ENCODE peak calls at places on chromosomes 5 and 9, in nine cellular contexts. One of them, this sample, is unnamed.

GRCh38 chr5:180333661-180334060 is 19.5 kb downstream of the GFPT2 start:
- DNase-seq in ovary: no peak
- DNase-seq in GM06990: no peak
- DNase-seq in tibial nerve: no peak
- DNase-seq in fibroblast of mammary gland: peak
- DNase-seq in left ventricle myocardium inferior: no peak
- DNase-seq in HL-60: no peak
- DNase-seq in cardiac fibroblast: peak
- DNase-seq in WERI-Rb-1: no peak
- DNase-seq in this sample: peak

GRCh38 chr9:4691794-4692193 is 12.4 kb downstream of the CDC37L1 start:
- DNase-seq in ovary: no peak
- DNase-seq in GM06990: no peak
- DNase-seq in tibial nerve: no peak
- DNase-seq in fibroblast of mammary gland: peak
- DNase-seq in left ventricle myocardium inferior: no peak
- DNase-seq in HL-60: no peak
- DNase-seq in cardiac fibroblast: peak
- DNase-seq in WERI-Rb-1: no peak
- DNase-seq in this sample: peak

GRCh38 chr5:89110916-89111646 is 228.1 kb upstream of the MEF2C start:
- DNase-seq in ovary: no peak
- DNase-seq in GM06990: no peak
- DNase-seq in tibial nerve: no peak
- DNase-seq in fibroblast of mammary gland: peak
- DNase-seq in left ventricle myocardium inferior: no peak
- DNase-seq in HL-60: no peak
- DNase-seq in cardiac fibroblast: peak
- DNase-seq in WERI-Rb-1: no peak
- DNase-seq in this sample: no peak

GRCh38 chr9:15295761-15296405 is 11.1 kb downstream of the TTC39B start:
- DNase-seq in ovary: no peak
- DNase-seq in GM06990: peak
- DNase-seq in tibial nerve: no peak
- DNase-seq in fibroblast of mammary gland: peak
- DNase-seq in left ventricle myocardium inferior: no peak
- DNase-seq in HL-60: no peak
- DNase-seq in cardiac fibroblast: peak
- DNase-seq in WERI-Rb-1: no peak
- DNase-seq in this sample: peak

GRCh38 chr5:80959768-80960442 is at the start of gene RASGRF2:
- DNase-seq in ovary: peak
- DNase-seq in GM06990: no peak
- DNase-seq in tibial nerve: no peak
- DNase-seq in fibroblast of mammary gland: no peak
- DNase-seq in left ventricle myocardium inferior: peak
- DNase-seq in HL-60: no peak
- DNase-seq in cardiac fibroblast: peak
- DNase-seq in WERI-Rb-1: peak
- DNase-seq in this sample: no peak

GRCh38 chr9:98099898-98100297 is 19.1 kb downstream of the TRIM14 start:
- DNase-seq in ovary: no peak
- DNase-seq in GM06990: no peak
- DNase-seq in tibial nerve: no peak
- DNase-seq in fibroblast of mammary gland: no peak
- DNase-seq in left ventricle myocardium inferior: no peak
- DNase-seq in HL-60: no peak
- DNase-seq in cardiac fibroblast: no peak
- DNase-seq in WERI-Rb-1: no peak
- DNase-seq in this sample: no peak

GRCh38 chr5:103910002-103910401 is 347.4 kb upstream of the NUDT12 start:
- DNase-seq in ovary: no peak
- DNase-seq in GM06990: no peak
- DNase-seq in tibial nerve: no peak
- DNase-seq in fibroblast of mammary gland: no peak
- DNase-seq in left ventricle myocardium inferior: no peak
- DNase-seq in HL-60: no peak
- DNase-seq in cardiac fibroblast: no peak
- DNase-seq in WERI-Rb-1: no peak
- DNase-seq in this sample: no peak

GRCh38 chr9:107989544-107989943 is 500.0 kb upstream of the KLF4 start:
- DNase-seq in ovary: no peak
- DNase-seq in GM06990: no peak
- DNase-seq in tibial nerve: no peak
- DNase-seq in fibroblast of mammary gland: peak
- DNase-seq in left ventricle myocardium inferior: no peak
- DNase-seq in HL-60: peak
- DNase-seq in cardiac fibroblast: peak
- DNase-seq in WERI-Rb-1: no peak
- DNase-seq in this sample: no peak

GRCh38 chr5:23208959-23209431 is 298.4 kb upstream of the PRDM9 start:
- DNase-seq in ovary: no peak
- DNase-seq in GM06990: no peak
- DNase-seq in tibial nerve: no peak
- DNase-seq in fibroblast of mammary gland: peak
- DNase-seq in left ventricle myocardium inferior: no peak
- DNase-seq in HL-60: peak
- DNase-seq in cardiac fibroblast: peak
- DNase-seq in WERI-Rb-1: peak
- DNase-seq in this sample: no peak

GRCh38 chr5:142795246-142795645 is 25.1 kb downstream of the ARHGAP26 start:
- DNase-seq in ovary: no peak
- DNase-seq in GM06990: no peak
- DNase-seq in tibial nerve: no peak
- DNase-seq in fibroblast of mammary gland: no peak
- DNase-seq in left ventricle myocardium inferior: no peak
- DNase-seq in HL-60: peak
- DNase-seq in cardiac fibroblast: no peak
- DNase-seq in WERI-Rb-1: no peak
- DNase-seq in this sample: no peak

GRCh38 chr9:95736370-95736769 is 139.1 kb upstream of the ERCC6L2 start:
- DNase-seq in ovary: no peak
- DNase-seq in GM06990: no peak
- DNase-seq in tibial nerve: no peak
- DNase-seq in fibroblast of mammary gland: no peak
- DNase-seq in left ventricle myocardium inferior: no peak
- DNase-seq in HL-60: no peak
- DNase-seq in cardiac fibroblast: no peak
- DNase-seq in WERI-Rb-1: peak
- DNase-seq in this sample: no peak

GRCh38 chr5:72231989-72232703 is 87.9 kb downstream of the MRPS27 start:
- DNase-seq in ovary: no peak
- DNase-seq in GM06990: peak
- DNase-seq in tibial nerve: no peak
- DNase-seq in fibroblast of mammary gland: no peak
- DNase-seq in left ventricle myocardium inferior: no peak
- DNase-seq in HL-60: peak
- DNase-seq in cardiac fibroblast: no peak
- DNase-seq in WERI-Rb-1: no peak
- DNase-seq in this sample: no peak

GRCh38 chr5:95081500-95082355 is 203.2 kb downstream of the MCTP1 start:
- DNase-seq in ovary: no peak
- DNase-seq in GM06990: peak
- DNase-seq in tibial nerve: peak
- DNase-seq in fibroblast of mammary gland: peak
- DNase-seq in left ventricle myocardium inferior: peak
- DNase-seq in HL-60: peak
- DNase-seq in cardiac fibroblast: peak
- DNase-seq in WERI-Rb-1: no peak
- DNase-seq in this sample: peak

GRCh38 chr5:107670927-107671741 is at the start of gene EFNA5:
- DNase-seq in ovary: peak
- DNase-seq in GM06990: peak
- DNase-seq in tibial nerve: no peak
- DNase-seq in fibroblast of mammary gland: peak
- DNase-seq in left ventricle myocardium inferior: peak
- DNase-seq in HL-60: no peak
- DNase-seq in cardiac fibroblast: peak
- DNase-seq in WERI-Rb-1: peak
- DNase-seq in this sample: no peak

GRCh38 chr5:55708732-55709131 is 3.4 kb downstream of the SLC38A9 start:
- DNase-seq in ovary: no peak
- DNase-seq in GM06990: no peak
- DNase-seq in tibial nerve: no peak
- DNase-seq in fibroblast of mammary gland: peak
- DNase-seq in left ventricle myocardium inferior: no peak
- DNase-seq in HL-60: no peak
- DNase-seq in cardiac fibroblast: peak
- DNase-seq in WERI-Rb-1: no peak
- DNase-seq in this sample: no peak

GRCh38 chr5:32805966-32806626 is 95.0 kb downstream of the NPR3 start:
- DNase-seq in ovary: no peak
- DNase-seq in GM06990: no peak
- DNase-seq in tibial nerve: no peak
- DNase-seq in fibroblast of mammary gland: peak
- DNase-seq in left ventricle myocardium inferior: no peak
- DNase-seq in HL-60: no peak
- DNase-seq in cardiac fibroblast: peak
- DNase-seq in WERI-Rb-1: no peak
- DNase-seq in this sample: peak

GRCh38 chr5:179558912-179559279 is 8.5 kb downstream of the RUFY1 start:
- DNase-seq in ovary: peak
- DNase-seq in GM06990: peak
- DNase-seq in tibial nerve: no peak
- DNase-seq in fibroblast of mammary gland: peak
- DNase-seq in left ventricle myocardium inferior: no peak
- DNase-seq in HL-60: peak
- DNase-seq in cardiac fibroblast: peak
- DNase-seq in WERI-Rb-1: no peak
- DNase-seq in this sample: no peak

GRCh38 chr5:168899673-168900072 is 320.5 kb upstream of the PANK3 start:
- DNase-seq in ovary: no peak
- DNase-seq in GM06990: no peak
- DNase-seq in tibial nerve: no peak
- DNase-seq in fibroblast of mammary gland: no peak
- DNase-seq in left ventricle myocardium inferior: no peak
- DNase-seq in HL-60: no peak
- DNase-seq in cardiac fibroblast: no peak
- DNase-seq in WERI-Rb-1: no peak
- DNase-seq in this sample: no peak

GRCh38 chr9:137406876-137407589 is 15.9 kb downstream of the EXD3 start:
- DNase-seq in ovary: peak
- DNase-seq in GM06990: peak
- DNase-seq in tibial nerve: no peak
- DNase-seq in fibroblast of mammary gland: peak
- DNase-seq in left ventricle myocardium inferior: peak
- DNase-seq in HL-60: peak
- DNase-seq in cardiac fibroblast: peak
- DNase-seq in WERI-Rb-1: peak
- DNase-seq in this sample: no peak
- H3K4me3 ChIP-seq in ovary: peak
- H3K4me3 ChIP-seq in GM06990: peak
- H3K4me3 ChIP-seq in tibial nerve: peak
- H3K4me3 ChIP-seq in fibroblast of mammary gland: peak
- H3K4me3 ChIP-seq in left ventricle myocardium inferior: peak
- H3K4me3 ChIP-seq in HL-60: no peak
- H3K4me3 ChIP-seq in cardiac fibroblast: peak
- H3K4me3 ChIP-seq in WERI-Rb-1: peak
- H3K4me3 ChIP-seq in this sample: peak

GRCh38 chr9:136110082-136111061 is 8.3 kb downstream of the TMEM250 start:
- DNase-seq in ovary: peak
- DNase-seq in GM06990: peak
- DNase-seq in tibial nerve: no peak
- DNase-seq in fibroblast of mammary gland: peak
- DNase-seq in left ventricle myocardium inferior: no peak
- DNase-seq in HL-60: no peak
- DNase-seq in cardiac fibroblast: no peak
- DNase-seq in WERI-Rb-1: peak
- DNase-seq in this sample: no peak
- H3K4me3 ChIP-seq in ovary: peak
- H3K4me3 ChIP-seq in GM06990: peak
- H3K4me3 ChIP-seq in tibial nerve: peak
- H3K4me3 ChIP-seq in fibroblast of mammary gland: peak
- H3K4me3 ChIP-seq in left ventricle myocardium inferior: peak
- H3K4me3 ChIP-seq in HL-60: no peak
- H3K4me3 ChIP-seq in cardiac fibroblast: peak
- H3K4me3 ChIP-seq in WERI-Rb-1: peak
- H3K4me3 ChIP-seq in this sample: peak

DNA sequence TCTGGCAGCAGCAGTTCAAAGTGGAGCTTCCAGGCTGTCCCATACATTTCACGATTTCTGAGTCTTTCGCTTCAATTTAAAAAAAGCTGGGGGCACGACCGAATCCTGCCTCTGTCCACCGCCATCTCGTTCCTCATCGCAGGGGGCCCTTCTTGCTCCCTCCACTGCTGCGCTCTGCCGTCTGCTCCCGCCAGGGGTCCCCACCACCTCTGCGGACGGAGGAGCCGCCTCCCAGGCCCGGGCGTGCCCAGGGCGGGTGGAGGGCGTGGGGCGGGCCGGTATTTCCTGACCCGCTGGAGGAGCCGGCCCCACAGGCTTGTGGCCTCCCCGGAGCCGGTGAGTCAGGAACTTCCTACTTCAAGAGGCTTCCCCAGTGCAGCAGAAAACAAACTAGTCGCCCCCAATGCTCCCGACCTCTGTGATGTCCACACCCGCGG is 50.4 kb downstream of the USP20 start:
- DNase-seq in ovary: peak
- DNase-seq in GM06990: peak
- DNase-seq in tibial nerve: peak
- DNase-seq in fibroblast of mammary gland: peak
- DNase-seq in left ventricle myocardium inferior: peak
- DNase-seq in HL-60: peak
- DNase-seq in cardiac fibroblast: peak
- DNase-seq in WERI-Rb-1: peak
- DNase-seq in this sample: peak
- H3K4me3 ChIP-seq in ovary: peak
- H3K4me3 ChIP-seq in GM06990: peak
- H3K4me3 ChIP-seq in tibial nerve: peak
- H3K4me3 ChIP-seq in fibroblast of mammary gland: peak
- H3K4me3 ChIP-seq in left ventricle myocardium inferior: peak
- H3K4me3 ChIP-seq in HL-60: peak
- H3K4me3 ChIP-seq in cardiac fibroblast: no peak
- H3K4me3 ChIP-seq in WERI-Rb-1: peak
- H3K4me3 ChIP-seq in this sample: peak

GRCh38 chr9:89679581-89679980 is 74.8 kb downstream of the GADD45G start:
- DNase-seq in ovary: no peak
- DNase-seq in GM06990: no peak
- DNase-seq in tibial nerve: no peak
- DNase-seq in fibroblast of mammary gland: no peak
- DNase-seq in left ventricle myocardium inferior: no peak
- DNase-seq in HL-60: no peak
- DNase-seq in cardiac fibroblast: no peak
- DNase-seq in WERI-Rb-1: no peak
- DNase-seq in this sample: no peak

GRCh38 chr9:89679006-89679395 is 74.2 kb downstream of the GADD45G start:
- DNase-seq in ovary: no peak
- DNase-seq in GM06990: no peak
- DNase-seq in tibial nerve: no peak
- DNase-seq in fibroblast of mammary gland: no peak
- DNase-seq in left ventricle myocardium inferior: no peak
- DNase-seq in HL-60: no peak
- DNase-seq in cardiac fibroblast: no peak
- DNase-seq in WERI-Rb-1: no peak
- DNase-seq in this sample: no peak

GRCh38 chr9:89676281-89676680 is 71.5 kb downstream of the GADD45G start:
- DNase-seq in ovary: no peak
- DNase-seq in GM06990: no peak
- DNase-seq in tibial nerve: no peak
- DNase-seq in fibroblast of mammary gland: no peak
- DNase-seq in left ventricle myocardium inferior: peak
- DNase-seq in HL-60: no peak
- DNase-seq in cardiac fibroblast: no peak
- DNase-seq in WERI-Rb-1: peak
- DNase-seq in this sample: no peak

GRCh38 chr9:89678394-89679005 is 73.7 kb downstream of the GADD45G start:
- DNase-seq in ovary: no peak
- DNase-seq in GM06990: no peak
- DNase-seq in tibial nerve: no peak
- DNase-seq in fibroblast of mammary gland: no peak
- DNase-seq in left ventricle myocardium inferior: no peak
- DNase-seq in HL-60: no peak
- DNase-seq in cardiac fibroblast: no peak
- DNase-seq in WERI-Rb-1: no peak
- DNase-seq in this sample: no peak

GRCh38 chr9:89677696-89678393 is 73.0 kb downstream of the GADD45G start:
- DNase-seq in ovary: peak
- DNase-seq in GM06990: no peak
- DNase-seq in tibial nerve: no peak
- DNase-seq in fibroblast of mammary gland: no peak
- DNase-seq in left ventricle myocardium inferior: no peak
- DNase-seq in HL-60: no peak
- DNase-seq in cardiac fibroblast: no peak
- DNase-seq in WERI-Rb-1: peak
- DNase-seq in this sample: peak
- H3K4me3 ChIP-seq in ovary: no peak
- H3K4me3 ChIP-seq in GM06990: no peak
- H3K4me3 ChIP-seq in tibial nerve: no peak
- H3K4me3 ChIP-seq in fibroblast of mammary gland: no peak
- H3K4me3 ChIP-seq in left ventricle myocardium inferior: no peak
- H3K4me3 ChIP-seq in HL-60: no peak
- H3K4me3 ChIP-seq in cardiac fibroblast: no peak
- H3K4me3 ChIP-seq in WERI-Rb-1: no peak
- H3K4me3 ChIP-seq in this sample: no peak

This sample was measured in skeletal muscle cell.